ENCODE peak calls at places on chromosomes 16 and 17, in five cellular contexts. One of them, this sample, is unnamed.

GRCh38 chr17:19341211-19341631 is 21.3 kb downstream of the B9D1 start:
- DNase-seq in GM04503: no peak
- DNase-seq in GM12892: no peak
- DNase-seq in fibroblast of pulmonary artery: no peak
- DNase-seq in hepatic stellate cell: no peak
- DNase-seq in this sample: no peak

GRCh38 chr17:55264640-55265298 is at the start of gene HLF:
- DNase-seq in GM04503: no peak
- DNase-seq in GM12892: peak
- DNase-seq in fibroblast of pulmonary artery: peak
- DNase-seq in hepatic stellate cell: peak
- DNase-seq in this sample: peak

GRCh38 chr17:51537996-51538550 is 277.7 kb downstream of the UTP18 start:
- DNase-seq in GM04503: no peak
- DNase-seq in GM12892: no peak
- DNase-seq in fibroblast of pulmonary artery: no peak
- DNase-seq in hepatic stellate cell: no peak
- DNase-seq in this sample: no peak

GRCh38 chr17:74192950-74193781 is 10.3 kb upstream of the RPL38 start:
- DNase-seq in GM04503: no peak
- DNase-seq in GM12892: no peak
- DNase-seq in fibroblast of pulmonary artery: no peak
- DNase-seq in hepatic stellate cell: no peak
- DNase-seq in this sample: peak

GRCh38 chr17:13995856-13996635 is 73.3 kb upstream of the COX10 start:
- DNase-seq in GM04503: peak
- DNase-seq in GM12892: no peak
- DNase-seq in fibroblast of pulmonary artery: no peak
- DNase-seq in hepatic stellate cell: no peak
- DNase-seq in this sample: no peak

GRCh38 chr16:88653606-88654362 is 2.9 kb upstream of the CYBA start:
- DNase-seq in GM04503: no peak
- DNase-seq in GM12892: no peak
- DNase-seq in fibroblast of pulmonary artery: no peak
- DNase-seq in hepatic stellate cell: no peak
- DNase-seq in this sample: no peak

GRCh38 chr16:84700518-84701277 is 898 bp downstream of the USP10 start:
- DNase-seq in GM04503: no peak
- DNase-seq in GM12892: no peak
- DNase-seq in fibroblast of pulmonary artery: peak
- DNase-seq in hepatic stellate cell: peak
- DNase-seq in this sample: peak

GRCh38 chr16:78745491-78746019 is 646.1 kb downstream of the WWOX start:
- DNase-seq in GM04503: no peak
- DNase-seq in GM12892: no peak
- DNase-seq in fibroblast of pulmonary artery: no peak
- DNase-seq in hepatic stellate cell: no peak
- DNase-seq in this sample: no peak

GRCh38 chr17:45221081-45221996 is at the start of gene FMNL1:
- DNase-seq in GM04503: no peak
- DNase-seq in GM12892: peak
- DNase-seq in fibroblast of pulmonary artery: no peak
- DNase-seq in hepatic stellate cell: no peak
- DNase-seq in this sample: peak

GRCh38 chr17:42403150-42403549 is 14.9 kb upstream of the STAT3 start:
- DNase-seq in GM04503: no peak
- DNase-seq in GM12892: no peak
- DNase-seq in fibroblast of pulmonary artery: no peak
- DNase-seq in hepatic stellate cell: no peak
- DNase-seq in this sample: peak

GRCh38 chr17:37490022-37490587 is 414 bp downstream of the DUSP14 start:
- DNase-seq in GM04503: no peak
- DNase-seq in GM12892: peak
- DNase-seq in fibroblast of pulmonary artery: peak
- DNase-seq in hepatic stellate cell: peak
- DNase-seq in this sample: peak

GRCh38 chr17:30302241-30302640 is 10.5 kb upstream of the BLMH start:
- DNase-seq in GM04503: no peak
- DNase-seq in GM12892: no peak
- DNase-seq in fibroblast of pulmonary artery: no peak
- DNase-seq in hepatic stellate cell: no peak
- DNase-seq in this sample: no peak

This sample was measured in left colon.